ENCODE peak calls at places on chromosomes 5 and 9, in four cellular contexts. D, X, G and Q are unnamed samples.

GRCh38 chr5:141623197-141623596 is 4.4 kb upstream of the DIAPH1 start:
- DNase-seq in X (no peak), D (no peak), G (no peak), Q (no peak)

GRCh38 chr9:99134893-99135341 is 30.0 kb downstream of the TGFBR1 start:
- DNase-seq in G (peak), D (no peak), X (peak), Q (no peak)

GRCh38 chr9:116087246-116087645 is 66.3 kb upstream of the PAPPA start:
- DNase-seq in D (no peak), G (peak), X (peak), Q (no peak)

GRCh38 chr5:143717400-143717799 is 94.6 kb upstream of the HMHB1 start:
- DNase-seq in D (no peak), G (peak), X (peak), Q (no peak)

GRCh38 chr9:110444911-110445310 is 107.2 kb upstream of the TXNDC8 start:
- DNase-seq in X (peak), D (no peak), G (peak), Q (no peak)

GRCh38 chr5:78630047-78630446 is 18.5 kb downstream of the LHFPL2 start:
- DNase-seq in G (no peak), X (no peak), D (no peak), Q (no peak)

GRCh38 chr9:124307379-124308030 is 49.8 kb downstream of the NEK6 start:
- DNase-seq in X (no peak), D (no peak), G (no peak), Q (no peak)

GRCh38 chr9:137128158-137129088 is 10.5 kb upstream of the GRIN1 start:
- DNase-seq in D (peak), G (no peak), X (no peak), Q (no peak)

GRCh38 chr9:76181020-76181641 is 213.1 kb downstream of the RFK start:
- DNase-seq in G (peak), X (peak), D (no peak), Q (no peak)

GRCh38 chr5:56734066-56734766 is 81.1 kb upstream of the MAP3K1 start:
- DNase-seq in X (no peak), G (no peak), D (no peak), Q (no peak)

GRCh38 chr9:109974143-109974917 is 194.3 kb downstream of the PALM2AKAP2 start:
- DNase-seq in G (no peak), D (no peak), X (no peak), Q (no peak)

GRCh38 chr9:128420060-128420650 is 502 bp upstream of the CERCAM start:
- DNase-seq in X (peak), G (peak), D (peak), Q (no peak)

GRCh38 chr9:34579097-34579818 is 10.3 kb downstream of the CNTFR start:
- DNase-seq in G (no peak), X (no peak), D (peak), Q (no peak)

GRCh38 chr5:107413754-107414153 is 257.0 kb downstream of the EFNA5 start:
- DNase-seq in X (no peak), D (no peak), G (no peak), Q (no peak)

GRCh38 chr5:17172801-17173200 is 44.6 kb upstream of the BASP1 start:
- DNase-seq in X (no peak), D (no peak), G (no peak), Q (no peak)

GRCh38 chr9:116569111-116569510 is 118.0 kb upstream of the TRIM32 start:
- DNase-seq in X (no peak), G (no peak), D (no peak), Q (no peak)

GRCh38 chr9:131772940-131773339 is 33.1 kb upstream of the RAPGEF1 start:
- DNase-seq in D (peak), G (no peak), X (no peak), Q (no peak)

GRCh38 chr9:37729499-37729898 is 24.1 kb upstream of the TRMT10B start:
- DNase-seq in G (no peak), X (no peak), D (no peak), Q (no peak)

GRCh38 chr9:35664531-35665470 is at the start of gene ARHGEF39:
- DNase-seq in D (peak), X (peak), G (peak), Q (no peak)

GRCh38 chr5:58403822-58404433 is 56.0 kb downstream of the PLK2 start:
- DNase-seq in X (no peak), G (no peak), D (no peak), Q (no peak)

GRCh38 chr5:91288517-91288916 is 94.6 kb downstream of the ARRDC3 start:
- DNase-seq in G (no peak), X (no peak), D (no peak), Q (no peak)

GRCh38 chr9:90946981-90947380 is 145.4 kb downstream of the SYK start:
- DNase-seq in X (no peak), D (no peak), G (no peak), Q (no peak)

GRCh38 chr9:95729066-95729465 is 146.4 kb upstream of the ERCC6L2 start:
- DNase-seq in D (peak), G (no peak), X (no peak), Q (no peak)

GRCh38 chr9:115691686-115692085 is 461.9 kb upstream of the PAPPA start:
- DNase-seq in X (peak), D (no peak), G (peak), Q (no peak)

GRCh38 chr5:142847898-142848790 is 78.0 kb downstream of the ARHGAP26 start:
- DNase-seq in D (no peak), X (no peak), G (peak), Q (no peak)

GRCh38 chr5:147688965-147689364 is 93.6 kb downstream of the JAKMIP2 start:
- DNase-seq in D (no peak), X (peak), G (peak), Q (no peak)

GRCh38 chr9:105245720-105246161 is 1.3 kb downstream of the SLC44A1 start:
- DNase-seq in X (no peak), G (no peak), D (no peak), Q (no peak)

GRCh38 chr5:135535420-135535819 is 344 bp downstream of the NEUROG1 start:
- DNase-seq in X (no peak), G (no peak), D (peak), Q (no peak)
- H3K4me3 ChIP-seq in X (no peak), G (no peak), D (peak), Q (no peak)

GRCh38 chr9:747567-747966 is 93.9 kb upstream of the DMRT1 start:
- DNase-seq in D (no peak), G (no peak), X (no peak), Q (no peak)
- H3K4me3 ChIP-seq in D (no peak), G (no peak), X (no peak), Q (no peak)

DNA sequence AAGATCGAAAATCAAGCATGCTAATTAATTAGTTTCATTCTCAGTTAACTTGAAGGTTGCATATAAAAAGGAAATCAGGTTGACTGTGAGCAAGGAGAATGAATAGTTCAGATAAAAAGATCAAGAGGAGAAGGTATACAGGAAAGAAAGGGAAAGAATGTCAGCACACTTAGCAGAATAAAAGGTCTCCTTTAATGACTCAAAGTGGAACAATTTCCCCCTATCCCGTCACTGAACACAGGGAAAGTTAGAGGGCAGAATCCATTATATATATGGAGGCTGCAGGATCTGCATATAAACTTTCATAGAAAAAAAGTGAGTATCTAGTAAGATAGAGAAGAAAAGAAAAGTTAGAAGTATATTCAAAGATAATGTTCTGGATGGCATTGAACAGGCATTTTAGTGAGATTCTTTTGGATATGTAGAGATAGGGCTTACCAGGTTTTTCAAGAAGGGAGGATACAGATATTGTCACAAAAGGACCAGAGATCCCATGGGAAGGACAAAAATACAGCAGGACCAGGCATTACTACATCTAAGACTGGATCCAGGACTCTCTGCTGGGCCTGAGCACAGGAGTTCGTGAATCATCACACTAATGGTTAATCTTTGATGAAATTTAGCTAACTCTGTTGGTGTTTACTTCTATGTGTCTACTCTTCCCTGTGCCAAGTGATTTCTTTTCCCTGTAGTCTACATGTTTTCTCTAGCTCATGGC is 988.2 kb upstream of the ARRDC3 start:
- DNase-seq in G (no peak), D (no peak), X (no peak), Q (no peak)
- H3K4me3 ChIP-seq in G (no peak), D (no peak), X (no peak), Q (no peak)

DNA sequence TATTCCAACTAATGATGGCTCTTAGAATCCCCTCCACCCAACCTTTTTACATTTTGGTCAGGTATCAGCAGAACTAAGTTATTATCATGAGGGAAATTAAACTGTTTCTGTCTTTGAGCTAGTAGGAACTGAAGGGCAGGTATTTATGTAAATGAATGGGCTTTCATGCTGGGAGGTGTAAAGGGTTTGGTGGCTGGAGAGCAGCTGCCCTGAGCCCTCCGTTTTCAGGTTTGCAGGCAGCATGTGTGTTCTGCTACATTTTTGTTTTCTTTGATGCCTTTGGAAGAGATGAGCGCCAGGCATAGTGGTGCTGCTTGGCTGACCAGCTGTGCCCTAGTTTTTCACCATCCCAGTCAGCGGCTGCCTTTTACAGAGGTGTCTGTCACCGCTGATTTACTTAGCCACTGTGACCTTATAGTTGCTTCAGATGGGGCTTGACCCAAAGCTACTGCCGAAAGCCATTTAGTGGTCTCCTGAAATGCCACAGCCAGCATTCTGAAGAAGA is 231.9 kb downstream of the MAST4 start:
- DNase-seq in D (no peak), G (no peak), X (no peak), Q (no peak)
- H3K4me3 ChIP-seq in D (peak), G (peak), X (peak), Q (peak)

DNA sequence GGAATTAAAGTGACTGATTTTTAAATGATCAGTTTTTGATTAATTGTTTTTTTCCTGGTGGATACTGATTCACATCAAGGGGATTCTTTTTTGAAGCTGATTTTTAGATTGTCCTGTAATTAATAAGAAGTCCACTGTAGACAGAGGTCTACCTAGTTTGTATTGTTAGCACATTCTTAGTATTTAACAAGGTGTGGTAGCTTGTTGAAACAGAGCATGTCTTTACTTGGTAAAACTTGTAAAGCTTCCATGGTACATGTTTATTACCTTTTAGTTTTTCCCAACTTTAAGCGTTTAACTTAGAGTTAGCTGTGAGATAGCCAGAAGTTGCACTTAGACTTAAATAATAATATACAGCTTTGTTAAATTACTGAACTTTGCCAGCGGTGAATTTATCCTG is 1.5 kb downstream of the BTF3 start:
- DNase-seq in D (no peak), X (no peak), G (no peak), Q (no peak)
- H3K4me3 ChIP-seq in D (no peak), X (peak), G (peak), Q (peak)

GRCh38 chr9:129908846-129909245 is 73.6 kb downstream of the USP20 start:
- DNase-seq in D (peak), G (no peak), X (no peak), Q (no peak)
- H3K4me3 ChIP-seq in D (no peak), G (no peak), X (no peak), Q (no peak)

DNA sequence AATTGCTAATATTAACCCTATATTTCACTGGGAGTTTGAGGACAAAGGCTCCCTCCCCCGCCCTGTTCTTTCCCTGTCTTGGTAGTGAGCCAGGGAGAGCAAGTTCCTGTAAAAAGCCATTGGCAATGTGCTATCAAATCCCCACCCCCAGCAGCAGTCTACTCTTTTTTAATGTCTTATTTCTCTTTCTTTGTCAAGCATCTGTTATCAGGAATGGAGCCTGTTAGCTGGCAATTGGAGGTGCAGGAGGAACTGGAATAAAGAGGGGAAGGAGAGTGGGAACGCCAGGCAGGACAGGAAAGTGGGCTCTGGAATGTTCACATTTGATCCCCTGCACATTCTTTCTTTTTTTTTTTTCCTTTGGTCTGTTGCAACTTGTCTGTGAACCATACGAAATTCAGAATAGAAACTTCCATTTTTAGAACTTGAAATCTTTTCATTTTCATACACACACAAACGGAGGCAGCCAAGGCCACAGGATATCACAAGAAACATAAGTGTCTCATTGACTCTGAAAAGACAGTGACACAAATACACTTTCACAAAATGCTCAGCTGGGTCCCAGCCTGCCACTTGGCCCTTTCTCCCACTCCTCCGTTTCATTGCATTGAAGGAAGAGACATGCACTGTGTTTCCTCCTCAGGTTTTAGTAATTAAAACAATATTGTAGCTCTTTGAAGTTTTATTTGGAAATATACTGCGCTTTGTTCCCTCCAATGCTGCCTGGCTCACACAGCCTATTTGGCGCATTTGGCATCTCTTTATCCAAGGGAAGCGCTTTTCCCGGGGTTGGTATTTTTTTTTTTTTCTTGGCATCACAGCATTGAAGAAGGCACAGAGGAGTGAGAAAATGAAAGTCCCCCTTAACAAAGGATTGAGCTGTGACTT is 665.0 kb upstream of the ZNF608 start:
- DNase-seq in X (peak), G (peak), D (no peak), Q (no peak)
- H3K4me3 ChIP-seq in X (peak), G (no peak), D (no peak), Q (peak)

DNA sequence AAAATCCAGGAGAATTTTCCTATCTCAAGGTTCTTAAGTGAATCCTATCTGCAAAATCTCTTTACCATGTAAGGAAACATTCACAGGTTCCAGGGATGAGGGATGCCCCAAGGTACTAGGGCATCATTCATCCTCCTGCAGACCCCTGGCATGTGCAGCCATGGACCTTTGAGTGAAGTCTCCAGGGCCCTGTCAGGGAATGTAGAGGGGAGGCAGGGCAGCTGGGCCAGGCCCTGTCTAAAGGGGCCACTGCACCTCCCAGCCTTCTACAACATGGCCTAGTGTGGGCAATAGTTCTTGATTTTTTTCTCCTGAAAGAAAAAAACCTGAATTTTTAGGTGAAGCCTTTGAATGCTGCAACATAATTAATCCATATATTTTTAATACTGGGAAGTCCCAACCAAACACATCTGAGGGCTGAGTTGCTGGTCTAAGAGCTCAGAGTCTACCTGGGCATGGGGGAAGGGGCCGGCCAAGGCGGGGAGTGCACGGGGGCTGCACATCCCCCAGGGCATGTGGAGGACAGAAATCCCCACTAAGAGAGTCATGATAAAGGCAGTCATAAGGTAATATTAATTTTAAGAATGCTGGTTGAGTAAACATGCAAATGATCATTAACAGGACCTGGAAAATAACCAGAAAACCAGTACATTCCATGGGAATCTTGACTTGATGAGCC is 63.1 kb downstream of the SEMA4D start:
- DNase-seq in X (no peak), D (peak), G (no peak), Q (no peak)
- H3K4me3 ChIP-seq in X (no peak), D (no peak), G (no peak), Q (no peak)

GRCh38 chr9:125646222-125647100 is 60.5 kb downstream of the MAPKAP1 start:
- DNase-seq in G (peak), D (no peak), X (peak), Q (no peak)
- H3K4me3 ChIP-seq in G (no peak), D (no peak), X (peak), Q (peak)